ENCODE peak calls at places on chromosomes 4 and X, in five cellular contexts. F, X, E, D and U are unnamed samples.

GRCh38 chr4:7210818-7211217 is 18.5 kb downstream of the SORCS2 start:
- DNase-seq in D (no peak), X (no peak), F (peak; percentile 74), E (no peak), U (peak; percentile 90)

GRCh38 chrX:74449322-74449936 is 28.1 kb downstream of the SLC16A2 start:
- DNase-seq in E (no peak), D (no peak), F (no peak), X (peak; percentile 46), U (no peak)

GRCh38 chr4:111943796-111944203 is 201.5 kb upstream of the FAM241A start:
- DNase-seq in D (peak; percentile 61), E (peak; percentile 3), X (peak; percentile 58), F (peak; percentile 75), U (peak; percentile 54)

GRCh38 chrX:102067966-102068723 is 57.3 kb upstream of the TCEAL2 start:
- DNase-seq in X (peak; percentile 32), F (peak; percentile 18), D (no peak), E (no peak), U (peak; percentile 29)

GRCh38 chr4:182141623-182142022 is 101.6 kb upstream of the TENM3 start:
- DNase-seq in F (no peak), X (no peak), D (no peak), E (no peak), U (no peak)

GRCh38 chr4:88623097-88623496 is 30.8 kb downstream of the HERC3 start:
- DNase-seq in D (no peak), E (no peak), F (peak; percentile 96), X (peak; percentile 2), U (peak; percentile 95)

GRCh38 chr4:31518796-31519250 is 798.7 kb downstream of the PCDH7 start:
- DNase-seq in F (peak; percentile 38), E (no peak), D (no peak), X (no peak), U (peak; percentile 1)

GRCh38 chr4:181308476-181309170 is 934.6 kb upstream of the TENM3 start:
- DNase-seq in F (no peak), E (no peak), D (no peak), X (no peak), U (no peak)

GRCh38 chr4:75908555-75908954 is 6.3 kb upstream of the PPEF2 start:
- DNase-seq in F (peak; percentile 11), X (peak; percentile 72), D (no peak), E (no peak), U (peak; percentile 3)

GRCh38 chrX:16124201-16124600 is 836 bp downstream of the GRPR start:
- DNase-seq in D (no peak), E (no peak), X (no peak), F (no peak), U (no peak)

GRCh38 chr4:108861339-108861738 is 98.5 kb upstream of the ETNPPL start:
- DNase-seq in D (no peak), X (peak; percentile 12), F (peak; percentile 37), E (no peak), U (no peak)

GRCh38 chrX:19568422-19568821 is 53.1 kb upstream of the MAP3K15 start:
- DNase-seq in D (no peak), F (no peak), E (no peak), X (no peak), U (no peak)

GRCh38 chr4:143207555-143207954 is 22.8 kb downstream of the USP38 start:
- DNase-seq in D (no peak), E (no peak), F (peak; percentile 23), X (no peak), U (peak; percentile 35)

GRCh38 chrX:1754077-1754476 is 139.2 kb downstream of the ASMT start:
- DNase-seq in E (no peak), F (no peak), X (no peak), D (no peak), U (peak; percentile 74)

GRCh38 chrX:19440713-19441112 is 74.6 kb downstream of the MAP3K15 start:
- DNase-seq in E (no peak), F (peak; percentile 47), X (no peak), D (no peak), U (peak; percentile 8)

GRCh38 chr4:23297327-23297726 is 592.5 kb downstream of the PPARGC1A start:
- DNase-seq in X (peak; percentile 19), F (no peak), E (no peak), D (no peak), U (no peak)

GRCh38 chr4:2177443-2178093 is 64.4 kb downstream of the HAUS3 start:
- DNase-seq in F (no peak), D (no peak), E (no peak), X (peak; percentile 40), U (no peak)

GRCh38 chrX:86066998-86067397 is 19.6 kb upstream of the CHM start:
- DNase-seq in F (no peak), D (no peak), X (peak; percentile 31), E (no peak), U (no peak)

GRCh38 chr4:5796976-5797375 is 86.0 kb downstream of the EVC start:
- DNase-seq in X (no peak), E (no peak), F (no peak), D (no peak), U (no peak)

GRCh38 chrX:43615677-43616076 is 40.4 kb upstream of the MAOA start:
- DNase-seq in X (no peak), F (no peak), D (no peak), E (no peak), U (no peak)

GRCh38 chrX:43618376-43619205 is 37.5 kb upstream of the MAOA start:
- DNase-seq in D (no peak), E (no peak), F (no peak), X (no peak), U (no peak)
- H3K4me3 ChIP-seq in D (no peak overlapping the region), E (no peak overlapping the region), F (no peak overlapping the region), X (no peak overlapping the region), U (no peak overlapping the region)

GRCh38 chrX:17933856-17934255 is 72.8 kb upstream of the RAI2 start:
- DNase-seq in X (no peak), D (no peak), E (no peak), F (no peak), U (no peak)

GRCh38 chrX:17931855-17932254 is 70.8 kb upstream of the RAI2 start:
- DNase-seq in E (no peak), F (no peak), D (no peak), X (no peak), U (no peak)

GRCh38 chrX:17932781-17933180 is 71.7 kb upstream of the RAI2 start:
- DNase-seq in E (no peak), F (no peak), D (no peak), X (no peak), U (no peak)

GRCh38 chrX:17930850-17931249 is 69.8 kb upstream of the RAI2 start:
- DNase-seq in E (no peak), X (no peak), D (no peak), F (no peak), U (no peak)
- TF ChIP-seq CTCF in E (no peak), X (no peak), D (no peak), F (no peak), U (no peak)

GRCh38 chr4:42281324-42282020 is 115.8 kb upstream of the SHISA3 start:
- DNase-seq in X (no peak), F (no peak), D (no peak), E (no peak), U (no peak)

GRCh38 chr4:42284030-42284429 is 113.3 kb upstream of the SHISA3 start:
- DNase-seq in F (no peak), D (no peak), X (no peak), E (no peak), U (no peak)

GRCh38 chr4:42278709-42279324 is 118.5 kb upstream of the SHISA3 start:
- DNase-seq in X (no peak), D (no peak), E (no peak), F (no peak), U (no peak)

GRCh38 chr4:42280327-42281095 is 116.8 kb upstream of the SHISA3 start:
- DNase-seq in D (no peak), E (no peak), X (peak; percentile 54), F (no peak), U (peak; percentile 17)

GRCh38 chr4:42282081-42282901 is 115.0 kb upstream of the SHISA3 start:
- DNase-seq in X (peak; percentile 80), D (no peak), E (no peak), F (peak; percentile 41), U (peak; percentile 50)
- H3K4me3 ChIP-seq in X (no peak overlapping the region), D (peak overlapping the region; percentile 16), E (no peak overlapping the region), F (no peak overlapping the region), U (no peak overlapping the region)

GRCh38 chr4:149371021-149371420 is 444.6 kb downstream of the IQCM start:
- DNase-seq in E (no peak), F (peak; percentile 45), X (peak; percentile 50), D (no peak), U (peak; percentile 79)
- TF ChIP-seq CTCF in E (peak; percentile 49), F (peak; percentile 34), X (peak; percentile 28), D (peak; percentile 24), U (peak; percentile 60)

GRCh38 chr4:140626982-140627381 is 58.2 kb upstream of the UCP1 start:
- DNase-seq in D (no peak), X (no peak), E (no peak), F (peak; percentile 22), U (no peak)

GRCh38 chr4:140622333-140622958 is 53.7 kb upstream of the UCP1 start:
- DNase-seq in F (no peak), E (no peak), X (no peak), D (no peak), U (no peak)

GRCh38 chr4:140615451-140615850 is 46.7 kb upstream of the UCP1 start:
- DNase-seq in D (no peak), X (no peak), F (no peak), E (no peak), U (no peak)

GRCh38 chr4:140617494-140618060 is 48.8 kb upstream of the UCP1 start:
- DNase-seq in F (no peak), X (no peak), E (no peak), D (no peak), U (no peak)

GRCh38 chr4:140621161-140621560 is 52.4 kb upstream of the UCP1 start:
- DNase-seq in X (no peak), D (no peak), E (no peak), F (no peak), U (no peak)
- H3K4me3 ChIP-seq in X (no peak overlapping the region), D (no peak overlapping the region), E (no peak overlapping the region), F (no peak overlapping the region), U (no peak overlapping the region)